ENCODE peak calls at places on chromosomes 7 and 10, in nine cellular contexts. H is breast epithelium; N is upper lobe of right lung; A is cardiac muscle cell; Z is effector memory CD4-positive, alpha-beta T cell; I is tibial artery; Y is MM.1S; J is CD8-positive, alpha-beta T cell; G is heart left ventricle. P is an unnamed sample. For H3K9me3, the result is how much of the 10 kb centered on the place peaks cover.

GRCh38 chr7:143882020-143882610 is 19.9 kb downstream of the TCAF1 start:
- DNase-seq in H (no peak), N (no peak), A (peak), Z (no peak), I (peak), Y (no peak), J (no peak), G (peak), P (peak)

GRCh38 chr7:138417840-138418239 is 42.2 kb upstream of the TRIM24 start:
- DNase-seq in H (no peak), N (no peak), A (no peak), Z (no peak), I (no peak), Y (no peak), J (no peak), G (no peak), P (no peak)

GRCh38 chr10:14102056-14102455 is 228.7 kb downstream of the FRMD4A start:
- DNase-seq in H (no peak), N (no peak), A (no peak), Z (no peak), I (no peak), Y (no peak), J (no peak), G (no peak), P (no peak)

GRCh38 chr7:135168001-135168400 is 2.5 kb downstream of the CYREN start:
- DNase-seq in H (no peak), N (no peak), A (no peak), Z (peak), I (peak), Y (no peak), J (peak), G (no peak), P (no peak)

GRCh38 chr7:1663243-1663642 is 6.8 kb upstream of the ELFN1 start:
- DNase-seq in H (peak), N (peak), A (no peak), Z (no peak), I (peak), Y (no peak), J (no peak), G (peak), P (no peak)

GRCh38 chr7:116271161-116271979 is 61.0 kb downstream of the TES start:
- DNase-seq in H (no peak), N (no peak), A (no peak), Z (no peak), I (no peak), Y (no peak), J (no peak), G (no peak), P (no peak)

GRCh38 chr7:44629825-44630580 is 23.6 kb downstream of the OGDH start:
- DNase-seq in H (no peak), N (no peak), A (peak), Z (no peak), I (no peak), Y (peak), J (no peak), G (no peak), P (no peak)

GRCh38 chr10:73771722-73772279 is 10.0 kb upstream of the CHCHD1 start:
- DNase-seq in H (no peak), N (peak), A (peak), Z (peak), I (no peak), Y (peak), J (peak), G (peak), P (peak)

GRCh38 chr10:48470115-48470892 is 134.6 kb downstream of the ARHGAP22 start:
- DNase-seq in H (peak), N (peak), A (peak), Z (no peak), I (peak), Y (no peak), J (no peak), G (peak), P (peak)

GRCh38 chr7:30764030-30764991 is 6.9 kb upstream of the MINDY4 start:
- DNase-seq in H (no peak), N (no peak), A (no peak), Z (no peak), I (peak), Y (peak), J (no peak), G (peak), P (no peak)

GRCh38 chr10:771647-772046 is 82.2 kb upstream of the DIP2C start:
- DNase-seq in H (no peak), N (no peak), A (no peak), Z (no peak), I (no peak), Y (no peak), J (no peak), G (no peak), P (no peak)

GRCh38 chr7:30136339-30136738 is 1.6 kb downstream of the MTURN start:
- DNase-seq in H (no peak), N (peak), A (no peak), Z (no peak), I (no peak), Y (no peak), J (no peak), G (no peak), P (no peak)

GRCh38 chr10:119449760-119450461 is 92.6 kb downstream of the RGS10 start:
- DNase-seq in H (peak), N (peak), A (no peak), Z (no peak), I (peak), Y (no peak), J (no peak), G (no peak), P (peak)

GRCh38 chr10:24771943-24772747 is 48.5 kb upstream of the ARHGAP21 start:
- DNase-seq in H (no peak), N (no peak), A (no peak), Z (no peak), I (no peak), Y (no peak), J (no peak), G (no peak), P (no peak)

GRCh38 chr7:155913311-155913710 is 101.0 kb upstream of the SHH start:
- DNase-seq in H (no peak), N (no peak), A (no peak), Z (no peak), I (no peak), Y (no peak), J (no peak), G (no peak), P (no peak)

GRCh38 chr7:47026733-47027450 is 555.0 kb downstream of the TNS3 start:
- DNase-seq in H (no peak), N (no peak), A (no peak), Z (no peak), I (no peak), Y (no peak), J (no peak), G (peak), P (no peak)

GRCh38 chr7:106346678-106347217 is 62.0 kb upstream of the NAMPT start:
- DNase-seq in H (no peak), N (no peak), A (no peak), Z (peak), I (no peak), Y (peak), J (peak), G (no peak), P (no peak)

GRCh38 chr10:124903119-124903518 is 38.8 kb upstream of the ZRANB1 start:
- DNase-seq in H (no peak), N (no peak), A (no peak), Z (no peak), I (no peak), Y (no peak), J (no peak), G (no peak), P (no peak)

GRCh38 chr10:6600224-6600987 is 20.3 kb upstream of the PRKCQ start:
- DNase-seq in H (no peak), N (no peak), A (no peak), Z (no peak), I (no peak), Y (no peak), J (no peak), G (no peak), P (no peak)

GRCh38 chr10:71363936-71364335 is 32.8 kb upstream of the CDH23 start:
- DNase-seq in H (no peak), N (no peak), A (no peak), Z (no peak), I (no peak), Y (no peak), J (no peak), G (no peak), P (no peak)

GRCh38 chr10:32237644-32238345 is 109.2 kb downstream of the EPC1 start:
- DNase-seq in H (no peak), N (no peak), A (no peak), Z (no peak), I (no peak), Y (no peak), J (no peak), G (no peak), P (no peak)

GRCh38 chr10:6501931-6502330 is 78.1 kb downstream of the PRKCQ start:
- DNase-seq in H (no peak), N (no peak), A (no peak), Z (no peak), I (no peak), Y (no peak), J (no peak), G (no peak), P (no peak)

GRCh38 chr10:125799446-125799845 is 23.6 kb downstream of the UROS start:
- DNase-seq in H (no peak), N (no peak), A (no peak), Z (no peak), I (no peak), Y (no peak), J (no peak), G (no peak), P (no peak)

DNA sequence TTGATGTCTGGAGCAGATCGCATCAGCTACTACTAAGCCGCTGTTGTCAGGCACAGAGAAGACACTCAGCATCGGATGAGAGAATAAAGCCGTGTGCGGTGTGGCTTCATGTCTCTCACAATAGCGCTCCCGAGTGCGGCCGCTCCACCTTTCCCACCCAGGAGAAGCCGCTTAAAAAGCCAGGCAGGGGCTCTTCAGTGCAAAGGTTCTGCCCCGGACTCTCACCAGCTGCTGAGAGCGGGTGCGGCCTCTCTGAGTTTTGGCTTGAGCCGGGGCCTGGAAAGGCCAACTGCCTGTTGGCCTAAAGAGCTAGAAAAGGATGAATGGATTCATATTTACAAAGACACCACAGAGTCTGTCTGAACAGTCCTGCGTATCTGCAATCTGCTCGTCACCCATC is 600.6 kb downstream of the DNAJB6 start:
- DNase-seq in H (no peak), N (no peak), A (no peak), Z (no peak), I (no peak), Y (no peak), J (no peak), G (no peak), P (no peak)
- H3K9me3 ChIP-seq in H (under half), N (under half), A (under half), Z (under half), I (under half), Y (under half), J (under half), G (under half), P (under half)

GRCh38 chr10:78406648-78407008 is 373.0 kb downstream of the RPS24 start:
- DNase-seq in H (no peak), N (no peak), A (no peak), Z (no peak), I (no peak), Y (no peak), J (no peak), G (no peak), P (no peak)
- H3K4me3 ChIP-seq in H (peak), N (peak), A (peak), Z (peak), I (peak), Y (peak), J (peak), G (peak), P (peak)

GRCh38 chr7:158257001-158257400 is 330.6 kb downstream of the PTPRN2 start:
- DNase-seq in H (no peak), N (peak), A (no peak), Z (no peak), I (peak), Y (no peak), J (no peak), G (no peak), P (no peak)

GRCh38 chr7:158259141-158259540 is 328.5 kb downstream of the PTPRN2 start:
- DNase-seq in H (no peak), N (no peak), A (no peak), Z (no peak), I (no peak), Y (no peak), J (no peak), G (no peak), P (no peak)

GRCh38 chr7:158257516-158258410 is 329.9 kb downstream of the PTPRN2 start:
- DNase-seq in H (peak), N (peak), A (no peak), Z (no peak), I (peak), Y (no peak), J (no peak), G (no peak), P (no peak)

GRCh38 chr7:158259671-158260423 is 327.8 kb downstream of the PTPRN2 start:
- DNase-seq in H (no peak), N (no peak), A (no peak), Z (no peak), I (no peak), Y (no peak), J (no peak), G (no peak), P (no peak)

DNA sequence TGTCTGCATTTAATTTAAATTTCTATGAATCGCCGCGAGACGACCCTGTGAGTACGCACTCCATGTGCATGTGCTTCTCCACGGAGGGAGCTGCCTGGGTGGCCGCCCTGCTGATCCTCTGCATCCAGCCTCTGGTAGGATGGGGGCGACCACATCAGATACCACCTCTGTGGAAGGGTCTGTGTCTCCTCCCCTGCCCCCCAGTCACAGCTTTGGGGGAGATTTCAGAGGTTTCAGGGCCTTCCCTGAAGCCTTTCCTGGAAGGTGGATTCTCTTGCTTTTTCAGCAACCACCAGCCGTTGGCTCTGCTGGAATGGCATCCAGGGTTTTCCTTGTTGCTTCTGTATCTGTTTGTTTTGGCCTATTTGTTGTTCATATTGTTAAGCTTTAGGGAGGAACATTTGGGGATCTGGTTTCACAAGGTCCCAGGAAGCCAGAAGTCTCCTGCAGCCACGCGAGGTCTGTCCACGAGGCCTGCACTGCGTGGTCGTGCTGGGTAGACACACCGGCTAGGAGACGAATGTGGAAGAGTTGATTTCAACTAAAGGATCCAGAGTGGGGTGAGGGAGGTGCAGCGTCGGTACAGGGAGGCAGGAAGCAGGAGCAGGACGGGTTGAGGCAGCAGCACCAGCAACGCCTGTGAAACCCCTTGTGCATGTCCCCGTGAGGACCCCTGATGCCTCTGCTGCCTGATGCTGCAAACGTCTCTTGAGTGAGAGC is 329.1 kb downstream of the PTPRN2 start:
- DNase-seq in H (no peak), N (peak), A (no peak), Z (no peak), I (no peak), Y (no peak), J (no peak), G (no peak), P (no peak)
- H3K9me3 ChIP-seq in H (under half), N (under half), A (under half), Z (under half), I (under half), Y (under half), J (under half), G (under half), P (under half)

DNA sequence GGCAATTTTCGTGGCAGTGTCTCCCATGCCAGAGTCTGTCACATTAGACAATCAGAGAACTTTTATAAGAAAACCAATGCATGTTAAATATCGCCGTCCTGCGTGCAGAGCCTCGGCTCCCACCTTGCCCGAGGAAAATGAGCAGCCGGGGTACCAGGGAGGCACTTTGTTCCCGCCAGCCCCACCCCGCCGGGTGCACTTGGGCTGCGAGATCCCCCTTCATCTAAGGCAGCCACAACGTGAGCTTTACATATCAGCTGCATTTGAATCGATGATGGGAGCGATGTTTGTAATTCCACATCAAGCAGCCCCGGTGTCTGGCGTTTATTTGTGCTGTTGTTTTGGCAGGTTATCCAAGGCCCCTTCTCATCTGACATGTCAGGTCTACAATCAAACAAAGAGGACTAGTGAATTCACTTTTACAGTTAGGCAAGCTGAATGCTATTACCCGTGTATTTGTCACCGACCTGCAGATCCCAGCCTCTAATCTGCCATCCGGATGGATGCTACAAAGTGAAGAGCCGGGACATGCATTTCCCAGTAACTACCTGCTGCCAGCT is 72.2 kb upstream of the MGMT start:
- DNase-seq in H (no peak), N (no peak), A (no peak), Z (no peak), I (no peak), Y (no peak), J (no peak), G (no peak), P (no peak)
- H3K4me3 ChIP-seq in H (no peak), N (no peak), A (no peak), Z (no peak), I (no peak), Y (no peak), J (no peak), G (no peak), P (no peak)

DNA sequence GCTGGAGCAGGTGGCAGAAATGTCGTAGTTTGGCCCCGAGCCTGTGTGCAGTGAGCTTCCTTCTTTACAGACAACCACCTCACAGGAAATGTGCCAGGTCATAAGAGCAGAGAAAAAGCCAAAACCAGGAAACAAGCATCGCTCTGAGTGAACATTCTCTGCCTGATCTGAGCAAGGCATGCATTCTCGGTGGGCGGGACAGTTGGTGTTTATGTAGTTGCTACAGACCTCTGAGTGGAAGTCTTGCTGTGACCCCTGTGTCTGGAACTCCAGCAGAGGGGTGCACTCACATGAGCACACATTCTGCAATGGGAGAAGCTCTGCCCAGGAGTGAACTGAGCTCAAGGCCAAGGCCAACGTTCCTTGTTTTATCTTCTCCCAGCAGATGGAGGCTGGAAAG is 230.1 kb downstream of the TCERG1L start:
- DNase-seq in H (no peak), N (no peak), A (no peak), Z (no peak), I (no peak), Y (no peak), J (no peak), G (no peak), P (no peak)
- H3K9me3 ChIP-seq in H (under half), N (under half), A (under half), Z (under half), I (under half), Y (under half), J (under half), G (under half), P (under half)

GRCh38 chr7:55570218-55570873 is 2.0 kb downstream of the VOPP1 start:
- DNase-seq in H (no peak), N (no peak), A (no peak), Z (no peak), I (no peak), Y (peak), J (no peak), G (no peak), P (no peak)
- H3K4me3 ChIP-seq in H (no peak), N (peak), A (no peak), Z (peak), I (peak), Y (peak), J (peak), G (no peak), P (peak)

GRCh38 chr7:63071396-63071795 is 927.3 kb upstream of the ZNF722 start:
- DNase-seq in H (no peak), N (no peak), A (no peak), Z (no peak), I (peak), Y (no peak), J (no peak), G (no peak), P (no peak)
- H3K9me3 ChIP-seq in H (half or more), N (under half), A (under half), Z (under half), I (under half), Y (under half), J (under half), G (under half), P (under half)

P was measured in BE2C.